ENCODE peak calls at places on chromosomes 5 and 9, in six cellular contexts. E, S, J, K, I and X are unnamed samples.

GRCh38 chr5:2750758-2751464 is 566 bp downstream of the IRX2 start:
- DNase-seq in I (no peak), K (no peak), J (no peak), S (no peak), E (no peak), X (no peak)

GRCh38 chr9:135074354-135075233 is 12.9 kb upstream of the OLFM1 start:
- DNase-seq in K (no peak), I (no peak), J (no peak), S (no peak), E (no peak), X (no peak)

GRCh38 chr9:122318284-122318683 is 52.5 kb upstream of the PTGS1 start:
- DNase-seq in S (no peak), K (no peak), I (no peak), J (no peak), E (no peak), X (no peak)

GRCh38 chr5:155276231-155276630 is 262.7 kb downstream of the KIF4B start:
- DNase-seq in E (no peak), K (no peak), S (no peak), I (no peak), J (no peak), X (no peak)

GRCh38 chr5:54385994-54386393 is 69.5 kb upstream of the HSPB3 start:
- DNase-seq in S (no peak), I (no peak), E (no peak), K (no peak), J (no peak), X (no peak)

GRCh38 chr9:16105576-16105975 is 552.7 kb downstream of the CCDC171 start:
- DNase-seq in J (no peak), S (no peak), E (no peak), K (no peak), I (no peak), X (no peak)

GRCh38 chr9:97059661-97060060 is 20.7 kb upstream of the CTSV start:
- DNase-seq in J (no peak), E (no peak), K (no peak), I (no peak), S (no peak), X (peak; percentile 8)

GRCh38 chr9:110502842-110503241 is 76.7 kb downstream of the SVEP1 start:
- DNase-seq in J (no peak), I (no peak), S (no peak), K (no peak), E (no peak), X (no peak)

GRCh38 chr5:140388052-140388451 is 13.6 kb upstream of the ANKHD1 start:
- DNase-seq in E (no peak), K (no peak), I (no peak), S (no peak), J (no peak), X (no peak)

GRCh38 chr9:93460689-93461413 is 7.5 kb upstream of the FAM120AOS start:
- DNase-seq in K (no peak), J (no peak), S (no peak), I (no peak), E (no peak), X (no peak)